ENCODE peak calls at places on chromosomes 12 and 14, in five cellular contexts. H is GM13977, Y is tibial artery, A is mucosa of descending colon, L is fibroblast of the aortic adventitia. P is an unnamed sample.

GRCh38 chr14:93045965-93046695 is 69.6 kb downstream of the ITPK1 start:
- DNase-seq in H (no peak), Y (no peak), A (no peak), L (peak; percentile 76), P (no peak)

GRCh38 chr12:34291426-34291901 is 269.2 kb downstream of the ALG10 start:
- DNase-seq in H (no peak), Y (no peak), A (peak; percentile 20), L (no peak), P (peak; percentile 28)

GRCh38 chr14:51957950-51958349 is 31.4 kb upstream of the RTRAF start:
- DNase-seq in H (no peak), Y (no peak), A (no peak), L (peak; percentile 68), P (no peak)

GRCh38 chr14:31080489-31080888 is 54.3 kb upstream of the STRN3 start:
- DNase-seq in H (no peak), Y (no peak), A (no peak), L (no peak), P (no peak)

GRCh38 chr12:87995581-87996178 is 33.5 kb downstream of the C12orf50 start:
- DNase-seq in H (peak; percentile 27), Y (no peak), A (no peak), L (peak; percentile 80), P (peak; percentile 65)

GRCh38 chr12:43951286-43951685 is 115.4 kb downstream of the TMEM117 start:
- DNase-seq in H (no peak), Y (no peak), A (no peak), L (no peak), P (no peak)

GRCh38 chr12:17216156-17216555 is 610.2 kb upstream of the LMO3 start:
- DNase-seq in H (no peak), Y (no peak), A (no peak), L (no peak), P (no peak)

GRCh38 chr12:93348568-93349435 is 28.9 kb upstream of the NUDT4 start:
- DNase-seq in H (no peak), Y (no peak), A (no peak), L (peak; percentile 24), P (no peak)

GRCh38 chr12:116798719-116799118 is 60.6 kb downstream of the RNFT2 start:
- DNase-seq in H (no peak), Y (no peak), A (no peak), L (no peak), P (no peak)

GRCh38 chr14:70907996-70908917 is 998 bp downstream of the PCNX1 start:
- DNase-seq in H (peak; percentile 63), Y (peak; percentile 78), A (peak; percentile 80), L (peak; percentile 81), P (peak; percentile 40)

GRCh38 chr14:96098309-96098998 is 59.3 kb downstream of the C14orf132 start:
- DNase-seq in H (peak; percentile 49), Y (no peak), A (no peak), L (peak; percentile 76), P (peak; percentile 74)
- TF ChIP-seq CTCF in H (peak; percentile 40), Y (peak; percentile 60), A (no peak), L (peak; percentile 91), P (peak; percentile 69)

DNA sequence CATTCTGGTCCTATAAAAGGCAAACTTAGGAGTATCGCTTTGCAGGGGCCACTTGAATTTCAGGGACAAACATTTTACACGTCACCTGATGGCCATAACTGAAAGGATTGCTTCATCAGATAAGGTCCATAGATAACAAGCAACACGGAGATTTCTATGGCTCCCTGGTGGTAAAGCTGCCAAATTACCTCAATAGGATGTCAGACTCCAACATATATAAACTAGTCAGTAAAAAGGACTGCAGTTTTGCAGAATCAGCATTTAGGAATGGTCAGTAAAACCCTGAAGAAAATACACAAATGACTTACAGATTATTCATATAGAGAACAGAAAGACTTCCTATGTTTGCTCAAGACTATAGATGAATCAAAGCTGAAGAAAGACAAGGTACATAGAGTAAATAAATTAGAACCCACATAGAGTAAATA is 66.1 kb upstream of the GRIP1 start:
- DNase-seq in H (no peak), Y (no peak), A (no peak), L (no peak), P (no peak)
- TF ChIP-seq CTCF in H (no peak), Y (no peak), A (no peak), L (no peak), P (peak; percentile 9)

DNA sequence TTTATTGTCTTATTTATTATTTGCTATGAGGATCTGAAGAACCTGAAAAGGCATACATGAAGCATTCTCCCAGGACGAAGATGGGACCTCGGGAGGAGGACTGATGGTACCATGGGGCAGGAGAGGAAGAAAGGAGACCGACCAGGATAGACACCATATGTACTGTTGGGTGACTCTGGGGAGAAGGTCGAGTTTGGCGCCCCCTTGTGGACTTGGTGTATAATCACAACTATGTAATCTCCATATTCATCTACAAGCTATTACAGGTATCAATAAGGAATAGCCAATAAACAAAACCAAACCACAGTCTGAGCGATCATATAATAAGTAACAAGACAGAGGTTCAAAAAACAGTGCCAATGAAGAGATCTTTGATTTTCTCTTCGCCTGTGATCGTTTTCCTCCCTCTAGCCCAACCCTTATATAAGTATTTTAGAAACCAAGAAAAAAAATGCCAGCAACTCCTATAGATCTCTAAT is 139.1 kb downstream of the SPTSSA start:
- DNase-seq in H (peak; percentile 76), Y (no peak), A (peak; percentile 58), L (peak; percentile 65), P (peak; percentile 71)
- TF ChIP-seq CTCF in H (peak; percentile 72), Y (no peak), A (peak; percentile 29), L (peak; percentile 69), P (peak; percentile 71)

GRCh38 chr14:68718033-68718725 is 74.7 kb downstream of the ZFP36L1 start:
- DNase-seq in H (no peak), Y (no peak), A (no peak), L (no peak), P (no peak)
- TF ChIP-seq CTCF in H (no peak), Y (peak; percentile 11), A (no peak), L (peak; percentile 37), P (no peak)

P was measured in Caco-2.